ENCODE peak calls at places on chromosomes 16 and 17, in six cellular contexts. O is IMR-90, A is cardiac muscle cell, X is OCI-LY7, Z is transverse colon, S is fibroblast of lung. E is an unnamed sample.

GRCh38 chr16:28589930-28590329 is 6.9 kb downstream of the SULT1A2 start:
- DNase-seq in Z (no peak), S (no peak), O (no peak), A (no peak), X (no peak), E (no peak)

GRCh38 chr17:73648543-73648820 is 4.2 kb upstream of the SDK2 start:
- DNase-seq in X (no peak), S (no peak), O (no peak), A (no peak), Z (no peak), E (no peak)

GRCh38 chr16:777826-778225 is 10.4 kb downstream of the RPUSD1 start:
- DNase-seq in O (peak; percentile 19), X (no peak), Z (no peak), S (no peak), A (peak; percentile 70), E (no peak)

GRCh38 chr16:26645629-26646028 is 421.1 kb upstream of the C16orf82 start:
- DNase-seq in S (no peak), X (peak; percentile 80), A (peak; percentile 67), Z (no peak), O (no peak), E (peak; percentile 62)

GRCh38 chr17:65123757-65124675 is 13.2 kb upstream of the RGS9 start:
- DNase-seq in Z (peak; percentile 27), X (no peak), S (peak; percentile 71), A (no peak), O (peak; percentile 76), E (no peak)

GRCh38 chr16:58110590-58111330 is 18.4 kb downstream of the CFAP20 start:
- DNase-seq in S (no peak), O (peak; percentile 44), A (peak; percentile 43), Z (no peak), X (no peak), E (no peak)

GRCh38 chr17:75155191-75155601 is 884 bp upstream of the JPT1 start:
- DNase-seq in X (no peak), O (no peak), A (no peak), S (no peak), Z (no peak), E (no peak)

GRCh38 chr16:48862087-48862532 is 252.1 kb upstream of the N4BP1 start:
- DNase-seq in O (peak; percentile 80), X (no peak), Z (peak; percentile 8), A (no peak), S (peak; percentile 68), E (no peak)

GRCh38 chr17:77831497-77832179 is 126.9 kb upstream of the TNRC6C start:
- DNase-seq in Z (no peak), X (no peak), O (peak; percentile 77), A (no peak), S (peak; percentile 34), E (no peak)

GRCh38 chr16:69225136-69225535 is 38.2 kb downstream of the SNTB2 start:
- DNase-seq in X (no peak), S (no peak), A (no peak), O (no peak), Z (no peak), E (no peak)

GRCh38 chr16:8959921-8960787 is 3.6 kb downstream of the USP7 start:
- DNase-seq in X (peak; percentile 49), Z (no peak), O (peak; percentile 37), A (peak; percentile 44), S (peak; percentile 29), E (no peak)

GRCh38 chr17:77802811-77803220 is 155.7 kb upstream of the TNRC6C start:
- DNase-seq in A (peak; percentile 37), S (peak; percentile 44), O (peak; percentile 24), X (no peak), Z (no peak), E (peak; percentile 60)

GRCh38 chr17:71398706-71399620 is 721.9 kb upstream of the SOX9 start:
- DNase-seq in S (peak; percentile 35), O (no peak), A (peak; percentile 28), Z (no peak), X (no peak), E (no peak)

GRCh38 chr16:57897053-57897784 is 73.7 kb downstream of the CNGB1 start:
- DNase-seq in X (no peak), O (no peak), Z (no peak), A (no peak), S (no peak), E (no peak)

GRCh38 chr17:19460695-19461094 is 49.7 kb downstream of the RNF112 start:
- DNase-seq in X (peak; percentile 14), S (peak; percentile 39), Z (peak; percentile 22), O (no peak), A (no peak), E (no peak)

GRCh38 chr16:75044800-75045361 is 46.1 kb downstream of the ZNRF1 start:
- DNase-seq in X (no peak), S (peak; percentile 58), Z (no peak), O (no peak), A (no peak), E (no peak)

GRCh38 chr17:47895254-47895855 is 681 bp upstream of the SP2 start:
- DNase-seq in Z (peak; percentile 60), S (peak; percentile 34), A (no peak), X (peak; percentile 42), O (peak; percentile 17), E (no peak)

GRCh38 chr16:82995927-82996441 is 369.2 kb downstream of the CDH13 start:
- DNase-seq in O (peak; percentile 88), Z (peak; percentile 23), X (no peak), S (peak; percentile 92), A (no peak), E (no peak)

GRCh38 chr16:57846078-57846697 is 43.9 kb upstream of the KIFC3 start:
- DNase-seq in A (no peak), O (no peak), X (no peak), S (no peak), Z (no peak), E (no peak)

GRCh38 chr17:7325031-7325528 is 4.1 kb downstream of the NEURL4 start:
- DNase-seq in S (no peak), Z (no peak), X (no peak), A (no peak), O (no peak), E (no peak)

GRCh38 chr16:82732461-82732860 is 105.7 kb downstream of the CDH13 start:
- DNase-seq in X (no peak), Z (no peak), A (no peak), O (no peak), S (no peak), E (no peak)

GRCh38 chr17:31525801-31526549 is 134.5 kb downstream of the RAB11FIP4 start:
- DNase-seq in Z (no peak), S (no peak), X (peak; percentile 65), A (no peak), O (no peak), E (peak; percentile 39)

GRCh38 chr17:43020030-43020621 is 2.1 kb downstream of the VAT1 start:
- DNase-seq in Z (no peak), X (no peak), O (no peak), S (no peak), A (no peak), E (no peak)

GRCh38 chr16:74309789-74310781 is 13.5 kb downstream of the PSMD7 start:
- DNase-seq in S (peak; percentile 65), O (peak; percentile 56), A (peak; percentile 63), Z (no peak), X (peak; percentile 55), E (no peak)

GRCh38 chr16:68365167-68365817 is 54.5 kb downstream of the PRMT7 start:
- DNase-seq in S (no peak), O (no peak), X (no peak), Z (peak; percentile 56), A (no peak), E (peak; percentile 62)

GRCh38 chr16:72244853-72245252 is 72.9 kb upstream of the PMFBP1 start:
- DNase-seq in A (no peak), X (no peak), O (no peak), Z (no peak), S (no peak), E (no peak)
- TF ChIP-seq CTCF in A (peak; percentile 26), X (no peak), O (no peak), Z (no peak), S (peak; percentile 9), E (no peak)

DNA sequence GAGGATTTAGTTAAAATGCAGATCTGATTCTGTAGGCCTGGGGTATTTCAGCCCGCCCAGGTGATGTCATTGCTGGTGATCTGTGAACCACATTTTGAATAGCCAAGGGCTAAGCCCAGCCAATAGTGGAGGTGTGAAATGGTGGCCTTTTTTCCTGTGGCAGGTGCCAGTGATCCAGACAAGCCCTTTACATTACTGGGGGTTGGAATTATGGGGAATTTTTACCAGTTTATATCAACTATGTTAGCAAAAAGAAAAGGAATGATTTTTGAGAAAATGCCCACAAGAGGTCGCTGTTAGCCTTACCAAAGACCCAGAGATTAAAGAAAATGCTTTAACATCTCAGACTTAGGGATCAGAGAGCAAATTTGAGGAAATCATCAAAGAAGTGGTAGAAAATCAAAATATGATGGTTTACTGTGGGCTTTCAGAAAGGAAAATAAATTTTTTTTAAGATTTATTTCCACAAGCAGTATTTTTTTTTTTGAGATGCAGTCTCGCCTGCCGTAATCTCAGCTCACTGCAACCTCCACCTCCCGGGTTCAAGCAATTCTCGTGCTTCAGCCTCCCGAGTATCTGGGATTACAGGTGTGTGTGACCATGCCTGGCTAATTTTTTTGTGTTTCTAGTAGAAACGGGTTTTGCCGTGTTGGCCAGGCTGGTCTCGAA is 3.9 kb downstream of the VPS35L start:
- DNase-seq in A (peak; percentile 63), Z (no peak), O (peak; percentile 69), S (peak; percentile 81), X (peak; percentile 67), E (no peak)
- TF ChIP-seq CTCF in A (peak; percentile 56), Z (peak; percentile 60), O (peak; percentile 70), S (peak; percentile 63), X (peak; percentile 89), E (peak; percentile 85)

GRCh38 chr16:3457434-3458252 is 14.2 kb downstream of the NAA60 start:
- DNase-seq in Z (peak; percentile 90), O (peak; percentile 87), S (peak; percentile 86), A (peak; percentile 95), X (peak; percentile 94), E (peak; percentile 95)
- TF ChIP-seq CTCF in Z (peak; percentile 59), O (peak; percentile 59), S (peak; percentile 25), A (peak; percentile 43), X (peak; percentile 60), E (peak; percentile 61)

DNA sequence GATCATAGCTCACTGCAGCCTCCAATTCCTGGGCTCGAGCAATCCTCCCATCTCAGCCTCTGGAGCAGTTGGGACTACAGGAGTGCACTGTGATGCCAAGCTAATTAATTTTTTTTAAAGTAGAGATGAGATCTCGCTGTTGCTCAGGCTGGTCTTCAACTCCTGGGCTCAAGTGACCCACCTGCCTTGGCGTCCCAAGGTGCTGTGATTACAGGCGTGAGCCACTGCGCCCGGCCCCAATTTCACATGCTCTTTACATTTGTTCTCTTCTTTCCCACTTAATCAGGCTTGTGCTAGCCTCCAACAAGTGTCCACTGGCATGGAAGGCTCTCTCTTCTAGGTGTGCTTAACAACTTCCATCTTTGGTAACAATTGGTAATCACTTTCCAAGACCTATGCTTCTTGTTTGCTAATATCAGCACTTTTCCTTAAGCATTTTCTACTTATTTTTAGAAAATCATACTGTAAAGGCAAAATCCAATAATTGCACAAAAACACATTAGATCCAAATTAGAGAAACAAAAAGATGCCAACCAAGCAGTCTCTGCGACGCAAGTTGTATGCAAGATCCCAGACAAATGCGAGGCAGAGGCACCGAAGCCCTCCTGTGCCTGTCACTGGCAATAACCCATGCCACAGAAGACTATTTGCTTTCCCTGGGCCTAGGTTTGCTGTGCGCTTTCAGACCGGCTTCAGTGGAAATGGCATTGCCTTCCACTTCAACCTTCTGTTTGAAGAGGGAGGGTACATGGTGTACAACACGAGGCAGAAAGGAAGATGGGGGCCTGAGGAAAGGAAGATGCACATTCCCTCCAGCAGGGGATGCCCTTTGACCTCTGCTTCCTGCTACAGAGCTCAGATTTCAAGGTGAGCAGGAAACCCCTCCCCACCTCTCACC is 52.6 kb downstream of the NOS2 start:
- DNase-seq in S (no peak), X (no peak), O (no peak), A (no peak), Z (no peak), E (no peak)
- TF ChIP-seq CTCF in S (peak; percentile 39), X (peak; percentile 52), O (peak; percentile 15), A (peak; percentile 32), Z (peak; percentile 33), E (peak; percentile 52)